ENCODE peak calls at places on chromosomes 4 and X, in seven cellular contexts. One of them, this sample, is unnamed.

GRCh38 chr4:158020734-158021346 is 152.0 kb downstream of the GASK1B start:
- DNase-seq in astrocyte: peak; percentile 98
- DNase-seq in AG04449: peak; percentile 69
- DNase-seq in upper lobe of left lung: no peak
- DNase-seq in RWPE1: peak; percentile 62
- DNase-seq in OCI-LY7: no peak
- DNase-seq in esophagus muscularis mucosa: no peak
- DNase-seq in this sample: peak; percentile 80

GRCh38 chr4:138925495-138925894 is 90.1 kb upstream of the NOCT start:
- DNase-seq in OCI-LY7: no peak
- DNase-seq in upper lobe of left lung: no peak
- DNase-seq in AG04449: no peak
- DNase-seq in astrocyte: no peak
- DNase-seq in RWPE1: no peak
- DNase-seq in esophagus muscularis mucosa: peak; percentile 34
- DNase-seq in this sample: no peak

GRCh38 chrX:11474576-11474975 is 181.4 kb downstream of the AMELX start:
- DNase-seq in astrocyte: no peak
- DNase-seq in esophagus muscularis mucosa: no peak
- DNase-seq in OCI-LY7: no peak
- DNase-seq in RWPE1: no peak
- DNase-seq in AG04449: no peak
- DNase-seq in upper lobe of left lung: no peak
- DNase-seq in this sample: no peak

GRCh38 chr4:2402053-2402452 is 16.4 kb downstream of the ZFYVE28 start:
- DNase-seq in RWPE1: no peak
- DNase-seq in AG04449: no peak
- DNase-seq in upper lobe of left lung: peak; percentile 86
- DNase-seq in esophagus muscularis mucosa: peak; percentile 94
- DNase-seq in astrocyte: peak; percentile 10
- DNase-seq in OCI-LY7: no peak
- DNase-seq in this sample: peak; percentile 24

GRCh38 chr4:184279496-184280082 is 61.9 kb upstream of the ENPP6 start:
- DNase-seq in esophagus muscularis mucosa: peak; percentile 24
- DNase-seq in OCI-LY7: no peak
- DNase-seq in upper lobe of left lung: no peak
- DNase-seq in RWPE1: no peak
- DNase-seq in astrocyte: no peak
- DNase-seq in AG04449: no peak
- DNase-seq in this sample: no peak

GRCh38 chrX:139600105-139600504 is 69.6 kb downstream of the F9 start:
- DNase-seq in upper lobe of left lung: no peak
- DNase-seq in astrocyte: no peak
- DNase-seq in OCI-LY7: no peak
- DNase-seq in esophagus muscularis mucosa: no peak
- DNase-seq in RWPE1: no peak
- DNase-seq in AG04449: no peak
- DNase-seq in this sample: no peak

GRCh38 chr4:126715067-126715466 is 917.7 kb upstream of the INTU start:
- DNase-seq in upper lobe of left lung: no peak
- DNase-seq in astrocyte: no peak
- DNase-seq in esophagus muscularis mucosa: no peak
- DNase-seq in OCI-LY7: no peak
- DNase-seq in AG04449: no peak
- DNase-seq in RWPE1: no peak
- DNase-seq in this sample: no peak

GRCh38 chrX:68827256-68827655 is 1.6 kb upstream of the EFNB1 start:
- DNase-seq in RWPE1: no peak
- DNase-seq in astrocyte: no peak
- DNase-seq in OCI-LY7: no peak
- DNase-seq in esophagus muscularis mucosa: peak; percentile 31
- DNase-seq in AG04449: no peak
- DNase-seq in upper lobe of left lung: no peak
- DNase-seq in this sample: no peak

GRCh38 chrX:49192722-49193328 is 6.7 kb upstream of the PRICKLE3 start:
- DNase-seq in upper lobe of left lung: no peak
- DNase-seq in astrocyte: no peak
- DNase-seq in RWPE1: no peak
- DNase-seq in OCI-LY7: peak; percentile 49
- DNase-seq in AG04449: no peak
- DNase-seq in esophagus muscularis mucosa: no peak
- DNase-seq in this sample: no peak

GRCh38 chr4:185846550-185847210 is 34.7 kb upstream of the SORBS2 start:
- DNase-seq in esophagus muscularis mucosa: no peak
- DNase-seq in astrocyte: no peak
- DNase-seq in RWPE1: no peak
- DNase-seq in upper lobe of left lung: no peak
- DNase-seq in AG04449: no peak
- DNase-seq in OCI-LY7: no peak
- DNase-seq in this sample: no peak

GRCh38 chrX:30715976-30716375 is 62.8 kb downstream of the GK start:
- DNase-seq in AG04449: no peak
- DNase-seq in upper lobe of left lung: no peak
- DNase-seq in astrocyte: no peak
- DNase-seq in RWPE1: no peak
- DNase-seq in esophagus muscularis mucosa: no peak
- DNase-seq in OCI-LY7: no peak
- DNase-seq in this sample: no peak

GRCh38 chr4:188201851-188202250 is 62.6 kb downstream of the TRIML1 start:
- DNase-seq in OCI-LY7: no peak
- DNase-seq in astrocyte: no peak
- DNase-seq in upper lobe of left lung: no peak
- DNase-seq in RWPE1: no peak
- DNase-seq in esophagus muscularis mucosa: no peak
- DNase-seq in AG04449: no peak
- DNase-seq in this sample: no peak

GRCh38 chr4:123415977-123416376 is 19.4 kb downstream of the SPRY1 start:
- DNase-seq in RWPE1: no peak
- DNase-seq in OCI-LY7: no peak
- DNase-seq in astrocyte: peak; percentile 76
- DNase-seq in esophagus muscularis mucosa: no peak
- DNase-seq in AG04449: peak; percentile 29
- DNase-seq in upper lobe of left lung: no peak
- DNase-seq in this sample: peak; percentile 31

GRCh38 chr4:6116696-6117285 is 83.6 kb downstream of the JAKMIP1 start:
- DNase-seq in astrocyte: no peak
- DNase-seq in AG04449: no peak
- DNase-seq in RWPE1: no peak
- DNase-seq in esophagus muscularis mucosa: no peak
- DNase-seq in upper lobe of left lung: no peak
- DNase-seq in OCI-LY7: no peak
- DNase-seq in this sample: no peak

GRCh38 chr4:88802138-88802537 is 104.5 kb upstream of the NAP1L5 start:
- DNase-seq in OCI-LY7: no peak
- DNase-seq in astrocyte: no peak
- DNase-seq in RWPE1: no peak
- DNase-seq in AG04449: no peak
- DNase-seq in upper lobe of left lung: no peak
- DNase-seq in esophagus muscularis mucosa: no peak
- DNase-seq in this sample: no peak
- TF ChIP-seq CTCF in OCI-LY7: peak; percentile 37
- TF ChIP-seq CTCF in astrocyte: no peak
- TF ChIP-seq CTCF in RWPE1: no peak
- TF ChIP-seq CTCF in AG04449: no peak
- TF ChIP-seq CTCF in upper lobe of left lung: no peak
- TF ChIP-seq CTCF in esophagus muscularis mucosa: no peak
- TF ChIP-seq CTCF in this sample: no peak

GRCh38 chrX:121322159-121322558 is 274.7 kb downstream of the GLUD2 start:
- DNase-seq in esophagus muscularis mucosa: no peak
- DNase-seq in astrocyte: no peak
- DNase-seq in AG04449: no peak
- DNase-seq in OCI-LY7: peak; percentile 4
- DNase-seq in upper lobe of left lung: no peak
- DNase-seq in RWPE1: peak; percentile 1
- DNase-seq in this sample: no peak
- TF ChIP-seq CTCF in esophagus muscularis mucosa: no peak
- TF ChIP-seq CTCF in astrocyte: no peak
- TF ChIP-seq CTCF in AG04449: no peak
- TF ChIP-seq CTCF in OCI-LY7: peak; percentile 72
- TF ChIP-seq CTCF in upper lobe of left lung: peak; percentile 11
- TF ChIP-seq CTCF in RWPE1: no peak
- TF ChIP-seq CTCF in this sample: peak; percentile 59

GRCh38 chr4:88215351-88215750 is 56.9 kb upstream of the ABCG2 start:
- DNase-seq in esophagus muscularis mucosa: peak; percentile 37
- DNase-seq in upper lobe of left lung: no peak
- DNase-seq in AG04449: no peak
- DNase-seq in OCI-LY7: no peak
- DNase-seq in astrocyte: no peak
- DNase-seq in RWPE1: no peak
- DNase-seq in this sample: no peak

GRCh38 chr4:88216395-88216794 is 58.0 kb upstream of the ABCG2 start:
- DNase-seq in esophagus muscularis mucosa: peak; percentile 47
- DNase-seq in AG04449: no peak
- DNase-seq in upper lobe of left lung: no peak
- DNase-seq in RWPE1: no peak
- DNase-seq in OCI-LY7: no peak
- DNase-seq in astrocyte: no peak
- DNase-seq in this sample: no peak

GRCh38 chr4:88212253-88212561 is 53.8 kb upstream of the ABCG2 start:
- DNase-seq in upper lobe of left lung: no peak
- DNase-seq in astrocyte: no peak
- DNase-seq in OCI-LY7: no peak
- DNase-seq in esophagus muscularis mucosa: no peak
- DNase-seq in RWPE1: no peak
- DNase-seq in AG04449: no peak
- DNase-seq in this sample: no peak

GRCh38 chr4:88208146-88208545 is 49.7 kb upstream of the ABCG2 start:
- DNase-seq in RWPE1: no peak
- DNase-seq in OCI-LY7: no peak
- DNase-seq in AG04449: no peak
- DNase-seq in astrocyte: no peak
- DNase-seq in upper lobe of left lung: no peak
- DNase-seq in esophagus muscularis mucosa: peak; percentile 81
- DNase-seq in this sample: no peak

GRCh38 chr4:88211473-88212252 is 53.2 kb upstream of the ABCG2 start:
- DNase-seq in AG04449: no peak
- DNase-seq in astrocyte: peak; percentile 13
- DNase-seq in upper lobe of left lung: no peak
- DNase-seq in RWPE1: peak; percentile 33
- DNase-seq in OCI-LY7: peak; percentile 65
- DNase-seq in esophagus muscularis mucosa: peak; percentile 85
- DNase-seq in this sample: peak; percentile 48
- TF ChIP-seq CTCF in AG04449: peak; percentile 28
- TF ChIP-seq CTCF in astrocyte: peak; percentile 73
- TF ChIP-seq CTCF in upper lobe of left lung: peak; percentile 70
- TF ChIP-seq CTCF in RWPE1: peak; percentile 70
- TF ChIP-seq CTCF in OCI-LY7: peak; percentile 93
- TF ChIP-seq CTCF in esophagus muscularis mucosa: peak; percentile 61
- TF ChIP-seq CTCF in this sample: peak; percentile 90

DNA sequence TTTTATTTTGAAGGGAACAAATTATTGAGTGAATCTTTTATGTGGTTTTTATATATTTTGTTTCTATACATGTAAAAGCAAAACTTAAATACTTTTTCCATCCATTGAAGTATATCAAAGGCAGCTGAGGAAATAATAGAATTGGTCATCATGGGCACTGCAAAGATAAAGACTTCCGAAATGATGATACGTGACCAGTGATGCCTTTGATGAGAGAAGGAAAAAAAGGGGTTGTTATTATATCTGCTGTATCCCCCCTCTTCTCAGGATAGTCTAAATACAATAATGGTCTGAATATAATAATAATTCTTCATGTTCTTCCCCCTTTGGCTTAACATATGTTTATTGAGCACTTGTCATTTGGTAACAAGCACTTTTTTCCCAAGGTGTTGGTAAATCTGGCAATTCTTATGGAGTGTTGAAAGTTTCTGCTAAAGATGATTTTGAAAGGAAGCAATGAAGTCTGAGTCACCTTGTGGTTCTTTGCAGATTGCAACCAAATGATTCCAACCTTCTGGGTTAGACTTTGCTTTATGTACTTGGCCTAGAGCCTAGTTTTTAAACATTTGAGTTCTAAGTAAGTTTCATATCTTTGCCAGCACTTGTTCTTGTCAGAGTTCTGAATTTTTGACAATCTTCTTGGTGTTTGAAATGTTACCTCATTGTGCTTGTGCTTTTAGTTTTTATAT is 60.8 kb downstream of the USP9X start:
- DNase-seq in upper lobe of left lung: no peak
- DNase-seq in astrocyte: peak; percentile 91
- DNase-seq in esophagus muscularis mucosa: no peak
- DNase-seq in RWPE1: peak; percentile 29
- DNase-seq in OCI-LY7: no peak
- DNase-seq in AG04449: peak; percentile 59
- DNase-seq in this sample: peak; percentile 69
- TF ChIP-seq CTCF in upper lobe of left lung: no peak
- TF ChIP-seq CTCF in astrocyte: no peak
- TF ChIP-seq CTCF in esophagus muscularis mucosa: peak; percentile 6
- TF ChIP-seq CTCF in RWPE1: no peak
- TF ChIP-seq CTCF in OCI-LY7: no peak
- TF ChIP-seq CTCF in AG04449: no peak
- TF ChIP-seq CTCF in this sample: no peak